ENCODE peak calls at places on chromosomes 11 and 22, in seven cellular contexts. One of them, this sample, is unnamed.

GRCh38 chr11:28346209-28346608 is 238.0 kb downstream of the METTL15 start:
- DNase-seq in lower leg skin: no peak
- DNase-seq in spleen: no peak
- DNase-seq in sigmoid colon: no peak
- DNase-seq in transverse colon: no peak
- DNase-seq in ovary: no peak
- DNase-seq in HCT116: no peak
- DNase-seq in this sample: no peak

GRCh38 chr11:109435121-109435742 is 13.2 kb downstream of the C11orf87 start:
- DNase-seq in spleen: no peak
- DNase-seq in sigmoid colon: no peak
- DNase-seq in ovary: no peak
- DNase-seq in HCT116: no peak
- DNase-seq in transverse colon: no peak
- DNase-seq in lower leg skin: no peak
- DNase-seq in this sample: no peak

GRCh38 chr22:28001171-28001835 is 82.2 kb upstream of the PITPNB start:
- DNase-seq in sigmoid colon: no peak
- DNase-seq in transverse colon: no peak
- DNase-seq in HCT116: no peak
- DNase-seq in spleen: no peak
- DNase-seq in lower leg skin: no peak
- DNase-seq in ovary: no peak
- DNase-seq in this sample: no peak

GRCh38 chr22:23856721-23857605 is 712 bp upstream of the SLC2A11 start:
- DNase-seq in transverse colon: peak
- DNase-seq in spleen: peak
- DNase-seq in sigmoid colon: peak
- DNase-seq in HCT116: no peak
- DNase-seq in lower leg skin: no peak
- DNase-seq in ovary: peak
- DNase-seq in this sample: peak

GRCh38 chr11:10317281-10317755 is 12.4 kb downstream of the ADM start:
- DNase-seq in HCT116: no peak
- DNase-seq in transverse colon: no peak
- DNase-seq in lower leg skin: no peak
- DNase-seq in sigmoid colon: no peak
- DNase-seq in spleen: no peak
- DNase-seq in ovary: peak
- DNase-seq in this sample: no peak

GRCh38 chr22:24500251-24500820 is 5.2 kb downstream of the UPB1 start:
- DNase-seq in sigmoid colon: no peak
- DNase-seq in ovary: no peak
- DNase-seq in transverse colon: no peak
- DNase-seq in HCT116: no peak
- DNase-seq in lower leg skin: no peak
- DNase-seq in spleen: peak
- DNase-seq in this sample: no peak

GRCh38 chr22:46007003-46007847 is 30.3 kb upstream of the WNT7B start:
- DNase-seq in lower leg skin: peak
- DNase-seq in sigmoid colon: peak
- DNase-seq in HCT116: peak
- DNase-seq in ovary: peak
- DNase-seq in transverse colon: peak
- DNase-seq in spleen: peak
- DNase-seq in this sample: no peak

GRCh38 chr11:22674470-22675426 is 8.3 kb downstream of the GAS2 start:
- DNase-seq in HCT116: no peak
- DNase-seq in transverse colon: no peak
- DNase-seq in lower leg skin: no peak
- DNase-seq in ovary: no peak
- DNase-seq in spleen: no peak
- DNase-seq in sigmoid colon: no peak
- DNase-seq in this sample: no peak

GRCh38 chr11:14636119-14636518 is 7.5 kb upstream of the PDE3B start:
- DNase-seq in ovary: no peak
- DNase-seq in HCT116: no peak
- DNase-seq in lower leg skin: no peak
- DNase-seq in sigmoid colon: no peak
- DNase-seq in transverse colon: no peak
- DNase-seq in spleen: no peak
- DNase-seq in this sample: no peak

GRCh38 chr11:26191193-26191592 is 140.7 kb upstream of the ANO3 start:
- DNase-seq in sigmoid colon: no peak
- DNase-seq in spleen: no peak
- DNase-seq in ovary: no peak
- DNase-seq in HCT116: no peak
- DNase-seq in lower leg skin: no peak
- DNase-seq in transverse colon: no peak
- DNase-seq in this sample: no peak

GRCh38 chr11:55624531-55624930 is 10.4 kb upstream of the OR4P4 start:
- DNase-seq in transverse colon: no peak
- DNase-seq in spleen: no peak
- DNase-seq in HCT116: no peak
- DNase-seq in ovary: no peak
- DNase-seq in lower leg skin: no peak
- DNase-seq in sigmoid colon: no peak
- DNase-seq in this sample: no peak

GRCh38 chr11:45511566-45511965 is 153.9 kb downstream of the CHST1 start:
- DNase-seq in lower leg skin: no peak
- DNase-seq in ovary: no peak
- DNase-seq in transverse colon: no peak
- DNase-seq in HCT116: no peak
- DNase-seq in sigmoid colon: no peak
- DNase-seq in spleen: no peak
- DNase-seq in this sample: no peak

GRCh38 chr22:30580896-30581295 is 6.4 kb upstream of the GAL3ST1 start:
- DNase-seq in lower leg skin: no peak
- DNase-seq in transverse colon: no peak
- DNase-seq in sigmoid colon: no peak
- DNase-seq in HCT116: no peak
- DNase-seq in spleen: no peak
- DNase-seq in ovary: no peak
- DNase-seq in this sample: no peak

GRCh38 chr22:30586414-30586813 is 5.3 kb downstream of the PES1 start:
- DNase-seq in ovary: no peak
- DNase-seq in spleen: no peak
- DNase-seq in sigmoid colon: no peak
- DNase-seq in lower leg skin: no peak
- DNase-seq in HCT116: no peak
- DNase-seq in transverse colon: no peak
- DNase-seq in this sample: no peak

GRCh38 chr22:30582051-30582450 is 7.6 kb upstream of the GAL3ST1 start:
- DNase-seq in ovary: no peak
- DNase-seq in HCT116: no peak
- DNase-seq in sigmoid colon: no peak
- DNase-seq in transverse colon: no peak
- DNase-seq in lower leg skin: no peak
- DNase-seq in spleen: no peak
- DNase-seq in this sample: no peak

GRCh38 chr22:30582788-30583575 is 8.5 kb upstream of the GAL3ST1 start:
- DNase-seq in transverse colon: no peak
- DNase-seq in HCT116: no peak
- DNase-seq in lower leg skin: no peak
- DNase-seq in ovary: no peak
- DNase-seq in spleen: no peak
- DNase-seq in sigmoid colon: no peak
- DNase-seq in this sample: no peak

DNA sequence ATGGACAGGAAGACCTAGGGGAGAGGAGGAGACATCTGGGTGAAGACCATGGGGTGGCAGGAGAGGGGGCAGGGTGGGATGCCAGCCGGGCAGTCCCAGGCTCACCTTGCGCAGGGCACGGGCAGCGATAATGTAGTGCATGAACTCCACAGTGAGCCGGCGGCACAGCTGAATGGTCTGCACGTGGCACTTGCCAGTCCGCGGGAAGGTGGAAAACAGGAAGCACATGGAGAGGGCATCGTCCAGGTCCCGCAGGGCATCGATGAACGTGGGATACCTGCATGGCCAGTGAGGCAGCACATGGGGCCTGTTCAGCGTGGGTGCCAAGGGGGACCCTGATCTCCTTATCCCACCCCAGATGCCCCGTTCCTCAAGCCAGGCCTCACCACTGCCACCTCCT is 7.3 kb downstream of the PES1 start:
- DNase-seq in spleen: no peak
- DNase-seq in sigmoid colon: no peak
- DNase-seq in transverse colon: no peak
- DNase-seq in ovary: no peak
- DNase-seq in HCT116: no peak
- DNase-seq in lower leg skin: no peak
- DNase-seq in this sample: no peak
- TF ChIP-seq POLR2A in spleen: no peak
- TF ChIP-seq POLR2A in sigmoid colon: no peak
- TF ChIP-seq POLR2A in transverse colon: no peak
- TF ChIP-seq POLR2A in ovary: no peak
- TF ChIP-seq POLR2A in HCT116: no peak
- TF ChIP-seq POLR2A in lower leg skin: no peak
- TF ChIP-seq POLR2A in this sample: no peak

GRCh38 chr11:69327741-69328191 is 33.8 kb downstream of the MYEOV start:
- DNase-seq in HCT116: no peak
- DNase-seq in transverse colon: no peak
- DNase-seq in ovary: no peak
- DNase-seq in lower leg skin: no peak
- DNase-seq in spleen: no peak
- DNase-seq in sigmoid colon: peak
- DNase-seq in this sample: no peak

GRCh38 chr11:69330330-69330729 is 36.4 kb downstream of the MYEOV start:
- DNase-seq in spleen: no peak
- DNase-seq in HCT116: no peak
- DNase-seq in transverse colon: no peak
- DNase-seq in ovary: no peak
- DNase-seq in lower leg skin: no peak
- DNase-seq in sigmoid colon: no peak
- DNase-seq in this sample: no peak

GRCh38 chr11:69328231-69328630 is 34.3 kb downstream of the MYEOV start:
- DNase-seq in lower leg skin: no peak
- DNase-seq in HCT116: no peak
- DNase-seq in transverse colon: no peak
- DNase-seq in ovary: no peak
- DNase-seq in sigmoid colon: peak
- DNase-seq in spleen: no peak
- DNase-seq in this sample: no peak

GRCh38 chr11:69325446-69325845 is 31.5 kb downstream of the MYEOV start:
- DNase-seq in HCT116: no peak
- DNase-seq in transverse colon: no peak
- DNase-seq in ovary: no peak
- DNase-seq in sigmoid colon: peak
- DNase-seq in spleen: no peak
- DNase-seq in lower leg skin: no peak
- DNase-seq in this sample: no peak

GRCh38 chr11:69326622-69327219 is 32.8 kb downstream of the MYEOV start:
- DNase-seq in transverse colon: no peak
- DNase-seq in lower leg skin: no peak
- DNase-seq in HCT116: no peak
- DNase-seq in sigmoid colon: peak
- DNase-seq in spleen: no peak
- DNase-seq in ovary: no peak
- DNase-seq in this sample: no peak
- TF ChIP-seq POLR2A in transverse colon: no peak
- TF ChIP-seq POLR2A in lower leg skin: no peak
- TF ChIP-seq POLR2A in HCT116: no peak
- TF ChIP-seq POLR2A in sigmoid colon: no peak
- TF ChIP-seq POLR2A in spleen: no peak
- TF ChIP-seq POLR2A in ovary: no peak
- TF ChIP-seq POLR2A in this sample: no peak

DNA sequence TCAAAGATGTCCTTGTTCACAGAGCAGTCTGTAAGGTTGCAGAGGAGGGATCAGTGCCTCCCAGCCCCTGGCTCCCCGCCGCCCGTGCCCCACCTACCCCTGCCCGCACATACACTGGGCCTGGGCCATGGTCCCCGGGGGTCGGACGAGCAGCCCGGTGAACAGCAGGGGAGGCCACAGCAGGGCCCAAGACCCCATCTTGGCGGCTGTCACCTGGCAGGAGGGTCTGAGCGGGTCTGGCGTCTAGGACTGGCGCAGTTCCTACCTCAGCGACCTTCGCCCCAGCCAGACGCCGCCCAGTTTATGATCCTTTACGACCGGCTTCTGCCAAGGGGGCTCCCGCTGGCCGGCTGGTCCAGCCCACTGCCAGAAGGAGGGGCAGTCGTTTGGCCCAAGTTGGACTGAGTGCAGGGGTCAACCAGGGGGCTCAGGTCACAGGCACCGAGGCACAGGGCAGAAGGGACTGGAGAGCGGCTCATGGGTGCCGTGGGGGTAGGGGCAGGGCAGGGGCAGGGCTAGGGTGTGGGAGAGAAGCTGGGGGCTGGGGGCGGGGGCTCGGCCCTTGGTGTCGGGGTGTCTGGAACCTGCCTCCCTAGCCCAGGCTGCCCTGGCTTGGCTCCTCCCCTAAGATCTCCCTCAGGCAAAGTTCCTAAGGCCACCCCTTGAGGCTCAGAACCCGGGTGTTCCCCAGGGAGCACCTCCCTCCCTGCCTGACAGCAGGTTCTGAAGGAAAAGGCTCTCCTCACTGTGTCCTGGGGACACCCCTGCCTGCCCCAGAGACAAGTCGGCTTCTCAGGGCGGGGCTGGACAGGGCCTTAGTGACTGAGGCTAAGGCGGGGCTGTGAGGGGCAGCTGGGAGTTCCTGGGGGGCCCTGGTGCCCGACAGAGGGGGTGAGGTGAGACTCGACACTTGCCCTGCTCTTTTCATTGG is at the start of gene CDHR5:
- DNase-seq in spleen: peak
- DNase-seq in lower leg skin: no peak
- DNase-seq in ovary: no peak
- DNase-seq in HCT116: no peak
- DNase-seq in transverse colon: peak
- DNase-seq in sigmoid colon: no peak
- DNase-seq in this sample: no peak
- TF ChIP-seq POLR2A in spleen: no peak
- TF ChIP-seq POLR2A in lower leg skin: no peak
- TF ChIP-seq POLR2A in ovary: no peak
- TF ChIP-seq POLR2A in HCT116: no peak
- TF ChIP-seq POLR2A in transverse colon: peak
- TF ChIP-seq POLR2A in sigmoid colon: no peak
- TF ChIP-seq POLR2A in this sample: no peak

GRCh38 chr22:38657248-38657909 is 941 bp downstream of the CBY1 start:
- DNase-seq in spleen: peak
- DNase-seq in lower leg skin: no peak
- DNase-seq in sigmoid colon: no peak
- DNase-seq in ovary: no peak
- DNase-seq in transverse colon: peak
- DNase-seq in HCT116: no peak
- DNase-seq in this sample: peak

GRCh38 chr22:38655532-38656255 is 498 bp downstream of the FAM227A start:
- DNase-seq in sigmoid colon: peak
- DNase-seq in ovary: peak
- DNase-seq in HCT116: no peak
- DNase-seq in lower leg skin: no peak
- DNase-seq in transverse colon: no peak
- DNase-seq in spleen: no peak
- DNase-seq in this sample: peak

GRCh38 chr22:38652858-38653257 is 3.3 kb downstream of the FAM227A start:
- DNase-seq in sigmoid colon: no peak
- DNase-seq in lower leg skin: no peak
- DNase-seq in HCT116: no peak
- DNase-seq in spleen: no peak
- DNase-seq in transverse colon: peak
- DNase-seq in ovary: no peak
- DNase-seq in this sample: no peak

GRCh38 chr22:38653741-38654140 is 2.5 kb downstream of the FAM227A start:
- DNase-seq in HCT116: no peak
- DNase-seq in lower leg skin: no peak
- DNase-seq in ovary: no peak
- DNase-seq in spleen: no peak
- DNase-seq in sigmoid colon: no peak
- DNase-seq in transverse colon: no peak
- DNase-seq in this sample: no peak

GRCh38 chr22:38656256-38657148 is at the start of the genes CBY1 and FAM227A:
- DNase-seq in HCT116: peak
- DNase-seq in ovary: peak
- DNase-seq in spleen: peak
- DNase-seq in transverse colon: peak
- DNase-seq in sigmoid colon: peak
- DNase-seq in lower leg skin: peak
- DNase-seq in this sample: peak
- TF ChIP-seq POLR2A in HCT116: no peak
- TF ChIP-seq POLR2A in ovary: peak
- TF ChIP-seq POLR2A in spleen: no peak
- TF ChIP-seq POLR2A in transverse colon: peak
- TF ChIP-seq POLR2A in sigmoid colon: peak
- TF ChIP-seq POLR2A in lower leg skin: peak
- TF ChIP-seq POLR2A in this sample: peak